ENCODE peak calls at places on chromosomes 13 and 19, in four cellular contexts. One of them, this sample, is unnamed.

GRCh38 chr13:65855276-65855675 is 1374.9 kb downstream of the PCDH9 start:
- DNase-seq in HL-60: no peak
- DNase-seq in GM12878: no peak
- DNase-seq in K562: no peak
- DNase-seq in this sample: no peak

GRCh38 chr19:3243851-3244700 is 19.6 kb downstream of the CELF5 start:
- DNase-seq in HL-60: peak; percentile 45
- DNase-seq in GM12878: no peak
- DNase-seq in K562: peak; percentile 48
- DNase-seq in this sample: no peak

GRCh38 chr19:12140545-12141404 is 625 bp upstream of the ZNF20 start:
- DNase-seq in HL-60: peak; percentile 90
- DNase-seq in GM12878: peak; percentile 60
- DNase-seq in K562: peak; percentile 78
- DNase-seq in this sample: peak; percentile 51

GRCh38 chr13:23578411-23579071 is 8.3 kb downstream of the TNFRSF19 start:
- DNase-seq in HL-60: peak; percentile 75
- DNase-seq in GM12878: no peak
- DNase-seq in K562: peak; percentile 48
- DNase-seq in this sample: peak; percentile 44

GRCh38 chr19:7373862-7374261 is 25.1 kb downstream of the ARHGEF18 start:
- DNase-seq in HL-60: no peak
- DNase-seq in GM12878: no peak
- DNase-seq in K562: peak; percentile 36
- DNase-seq in this sample: no peak

GRCh38 chr13:114095486-114095885 is 36.9 kb downstream of the RASA3 start:
- DNase-seq in HL-60: no peak
- DNase-seq in GM12878: no peak
- DNase-seq in K562: no peak
- DNase-seq in this sample: no peak

GRCh38 chr19:1239796-1240737 is 1.5 kb upstream of the ATP5F1D start:
- DNase-seq in HL-60: peak; percentile 80
- DNase-seq in GM12878: no peak
- DNase-seq in K562: peak; percentile 98
- DNase-seq in this sample: peak; percentile 100

GRCh38 chr13:30818323-30818960 is 83.1 kb downstream of the ALOX5AP start:
- DNase-seq in HL-60: no peak
- DNase-seq in GM12878: no peak
- DNase-seq in K562: no peak
- DNase-seq in this sample: no peak

GRCh38 chr19:30388819-30389218 is 16.6 kb downstream of the ZNF536 start:
- DNase-seq in HL-60: no peak
- DNase-seq in GM12878: no peak
- DNase-seq in K562: no peak
- DNase-seq in this sample: no peak

GRCh38 chr19:40252395-40252794 is 25.9 kb upstream of the CCNP start:
- DNase-seq in HL-60: no peak
- DNase-seq in GM12878: no peak
- DNase-seq in K562: no peak
- DNase-seq in this sample: no peak

GRCh38 chr13:50745542-50745941 is 98.0 kb downstream of the DLEU7 start:
- DNase-seq in HL-60: no peak
- DNase-seq in GM12878: no peak
- DNase-seq in K562: no peak
- DNase-seq in this sample: no peak

GRCh38 chr13:50693755-50694154 is 149.7 kb downstream of the DLEU7 start:
- DNase-seq in HL-60: no peak
- DNase-seq in GM12878: no peak
- DNase-seq in K562: no peak
- DNase-seq in this sample: no peak

GRCh38 chr19:12864721-12865715 is 16.2 kb downstream of the DNASE2 start:
- DNase-seq in HL-60: no peak
- DNase-seq in GM12878: no peak
- DNase-seq in K562: no peak
- DNase-seq in this sample: no peak

GRCh38 chr13:35923347-35923746 is 207.8 kb downstream of the DCLK1 start:
- DNase-seq in HL-60: no peak
- DNase-seq in GM12878: no peak
- DNase-seq in K562: no peak
- DNase-seq in this sample: no peak

GRCh38 chr19:33152178-33152577 is 20.3 kb downstream of the WDR88 start:
- DNase-seq in HL-60: peak; percentile 54
- DNase-seq in GM12878: no peak
- DNase-seq in K562: no peak
- DNase-seq in this sample: no peak

GRCh38 chr13:23579886-23580706 is 9.9 kb downstream of the TNFRSF19 start:
- DNase-seq in HL-60: no peak
- DNase-seq in GM12878: no peak
- DNase-seq in K562: no peak
- DNase-seq in this sample: no peak

GRCh38 chr19:2552859-2553258 is 76.9 kb downstream of the GADD45B start:
- DNase-seq in HL-60: peak; percentile 84
- DNase-seq in GM12878: peak; percentile 86
- DNase-seq in K562: no peak
- DNase-seq in this sample: peak; percentile 69

GRCh38 chr19:21604941-21605548 is 99.6 kb downstream of the ZNF429 start:
- DNase-seq in HL-60: no peak
- DNase-seq in GM12878: no peak
- DNase-seq in K562: no peak
- DNase-seq in this sample: no peak

GRCh38 chr13:25300861-25301346 is 521 bp upstream of the NUP58 start:
- DNase-seq in HL-60: no peak
- DNase-seq in GM12878: no peak
- DNase-seq in K562: no peak
- DNase-seq in this sample: no peak

GRCh38 chr13:72952529-72953141 is 106.2 kb upstream of the KLF5 start:
- DNase-seq in HL-60: no peak
- DNase-seq in GM12878: no peak
- DNase-seq in K562: no peak
- DNase-seq in this sample: no peak

GRCh38 chr13:76455960-76456359 is 430.2 kb downstream of the KCTD12 start:
- DNase-seq in HL-60: no peak
- DNase-seq in GM12878: no peak
- DNase-seq in K562: no peak
- DNase-seq in this sample: no peak

GRCh38 chr13:93861818-93862217 is 617.7 kb downstream of the DCT start:
- DNase-seq in HL-60: no peak
- DNase-seq in GM12878: no peak
- DNase-seq in K562: no peak
- DNase-seq in this sample: no peak

GRCh38 chr19:1167687-1168561 is 6.1 kb downstream of the SBNO2 start:
- DNase-seq in HL-60: no peak
- DNase-seq in GM12878: no peak
- DNase-seq in K562: no peak
- DNase-seq in this sample: no peak

GRCh38 chr13:48896312-48896711 is 79.4 kb upstream of the FNDC3A start:
- DNase-seq in HL-60: no peak
- DNase-seq in GM12878: no peak
- DNase-seq in K562: peak; percentile 3
- DNase-seq in this sample: no peak

GRCh38 chr19:13078897-13079541 is 23.6 kb downstream of the LYL1 start:
- DNase-seq in HL-60: peak; percentile 42
- DNase-seq in GM12878: no peak
- DNase-seq in K562: no peak
- DNase-seq in this sample: no peak

GRCh38 chr19:7978196-7978825 is 27.1 kb downstream of the ELAVL1 start:
- DNase-seq in HL-60: no peak
- DNase-seq in GM12878: no peak
- DNase-seq in K562: no peak
- DNase-seq in this sample: no peak

GRCh38 chr19:15469513-15470297 is 5.4 kb upstream of the RASAL3 start:
- DNase-seq in HL-60: no peak
- DNase-seq in GM12878: no peak
- DNase-seq in K562: no peak
- DNase-seq in this sample: no peak

GRCh38 chr19:56690668-56691067 is 19.1 kb upstream of the ZNF835 start:
- DNase-seq in HL-60: no peak
- DNase-seq in GM12878: no peak
- DNase-seq in K562: no peak
- DNase-seq in this sample: no peak

GRCh38 chr19:56687036-56687435 is 15.5 kb upstream of the ZNF835 start:
- DNase-seq in HL-60: no peak
- DNase-seq in GM12878: no peak
- DNase-seq in K562: no peak
- DNase-seq in this sample: no peak

GRCh38 chr19:56689198-56689597 is 17.6 kb upstream of the ZNF835 start:
- DNase-seq in HL-60: no peak
- DNase-seq in GM12878: no peak
- DNase-seq in K562: no peak
- DNase-seq in this sample: no peak

DNA sequence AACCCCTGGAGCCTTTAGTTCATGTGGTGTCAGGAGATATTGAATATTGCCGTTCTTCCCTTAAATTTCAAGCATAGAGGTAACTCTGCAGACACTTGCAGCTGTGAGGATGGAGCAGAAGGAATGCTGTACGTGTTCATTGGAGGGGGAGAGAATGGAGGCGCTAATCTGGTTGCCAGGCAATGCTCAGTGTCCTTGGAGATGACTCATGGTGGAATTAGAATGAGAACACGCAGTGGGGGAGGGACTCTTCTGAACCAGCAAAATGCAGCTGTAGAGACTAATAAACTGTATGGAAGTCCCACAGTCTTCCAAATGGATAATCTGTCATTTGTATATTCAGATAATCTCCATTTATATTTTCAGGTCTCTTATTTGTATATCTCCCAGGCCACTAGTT is 20.9 kb upstream of the ZNF835 start:
- DNase-seq in HL-60: no peak
- DNase-seq in GM12878: no peak
- DNase-seq in K562: no peak
- DNase-seq in this sample: no peak
- TF ChIP-seq SPI1 in HL-60: no peak
- TF ChIP-seq SPI1 in GM12878: no peak
- TF ChIP-seq SPI1 in K562: no peak
- TF ChIP-seq SPI1 in this sample: no peak

DNA sequence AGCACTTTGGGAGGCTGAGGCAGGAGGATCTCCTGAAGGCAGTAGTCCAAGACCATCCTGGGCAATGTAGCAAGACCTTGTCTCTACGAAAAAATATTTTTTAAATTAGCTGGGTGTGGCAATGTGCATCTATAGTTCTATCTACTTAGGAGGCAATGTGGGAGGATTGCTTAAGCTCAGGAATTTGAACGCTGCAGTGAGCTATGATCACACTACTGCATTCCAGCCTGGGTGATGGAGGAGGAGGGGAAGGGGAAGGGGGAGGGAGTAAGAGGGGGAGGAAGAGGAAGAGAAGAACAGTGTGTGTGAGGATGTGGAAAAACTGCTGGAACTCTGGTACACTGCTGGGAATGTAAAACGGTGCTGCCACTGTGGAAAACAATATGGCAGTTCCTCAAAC is 9.2 kb upstream of the CLIP3 start:
- DNase-seq in HL-60: no peak
- DNase-seq in GM12878: no peak
- DNase-seq in K562: no peak
- DNase-seq in this sample: no peak
- TF ChIP-seq SPI1 in HL-60: no peak
- TF ChIP-seq SPI1 in GM12878: no peak
- TF ChIP-seq SPI1 in K562: no peak
- TF ChIP-seq SPI1 in this sample: no peak

DNA sequence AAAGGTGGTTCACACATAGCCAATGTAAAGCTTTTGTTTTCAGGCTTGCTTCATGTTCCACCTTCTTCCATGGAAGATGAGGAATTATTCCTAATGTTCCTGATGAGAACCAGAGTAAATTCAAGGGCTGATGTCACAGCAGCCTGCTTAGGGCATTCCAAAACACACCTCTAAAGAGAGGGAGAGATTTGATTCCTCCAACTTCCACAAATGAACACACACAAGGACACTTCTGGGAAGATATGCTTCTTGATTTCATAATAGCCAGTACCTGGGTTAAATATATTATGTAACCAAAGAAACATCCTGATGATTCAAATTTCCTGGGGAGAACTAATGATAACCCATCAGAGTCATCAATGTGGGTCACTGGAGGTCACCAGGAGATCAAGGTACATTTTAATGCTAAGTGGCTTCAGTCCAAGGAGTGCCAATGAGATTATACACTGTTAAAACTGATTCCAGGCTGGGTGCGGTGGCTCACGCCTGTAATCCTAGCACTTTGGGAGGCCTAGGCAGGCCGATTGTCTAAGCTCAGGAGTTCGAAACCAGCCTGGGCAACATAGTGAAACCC is 53.9 kb upstream of the DOCK9 start:
- DNase-seq in HL-60: no peak
- DNase-seq in GM12878: no peak
- DNase-seq in K562: no peak
- DNase-seq in this sample: no peak
- TF ChIP-seq SPI1 in HL-60: no peak
- TF ChIP-seq SPI1 in GM12878: no peak
- TF ChIP-seq SPI1 in K562: no peak
- TF ChIP-seq SPI1 in this sample: no peak

GRCh38 chr13:41496420-41497234 is 39.3 kb downstream of the RGCC start:
- DNase-seq in HL-60: no peak
- DNase-seq in GM12878: no peak
- DNase-seq in K562: no peak
- DNase-seq in this sample: no peak
- TF ChIP-seq SPI1 in HL-60: no peak
- TF ChIP-seq SPI1 in GM12878: no peak
- TF ChIP-seq SPI1 in K562: no peak
- TF ChIP-seq SPI1 in this sample: no peak